ENCODE peak calls at places on chromosomes 7 and 10, in four cellular contexts. Q is Peyer's patch, B is ascending aorta, P is mammary epithelial cell. N is an unnamed sample.

GRCh38 chr7:117810642-117811512 is 62.4 kb downstream of the CTTNBP2 start:
- DNase-seq in B (no peak), P (no peak), Q (no peak), N (no peak)

GRCh38 chr10:6140141-6140841 is 51.5 kb downstream of the RBM17 start:
- DNase-seq in P (no peak), B (no peak), Q (no peak), N (no peak)

GRCh38 chr7:40972426-40972825 is 730.5 kb downstream of the INHBA start:
- DNase-seq in Q (no peak), P (no peak), B (no peak), N (no peak)

GRCh38 chr10:13885238-13885990 is 298.6 kb downstream of the PRPF18 start:
- DNase-seq in P (no peak), Q (no peak), B (no peak), N (no peak)

GRCh38 chr10:78028438-78029293 is 649 bp downstream of the POLR3A start:
- DNase-seq in B (no peak), P (peak), Q (peak), N (no peak)

GRCh38 chr7:124688991-124689390 is 76.6 kb downstream of the GPR37 start:
- DNase-seq in Q (no peak), B (no peak), P (peak), N (no peak)

GRCh38 chr7:3455826-3456444 is 154.9 kb downstream of the SDK1 start:
- DNase-seq in P (no peak), Q (no peak), B (no peak), N (no peak)

GRCh38 chr10:11175823-11176243 is 158.2 kb downstream of the CELF2 start:
- DNase-seq in B (no peak), Q (no peak), P (no peak), N (no peak)

GRCh38 chr7:159031135-159031701 is 113.4 kb downstream of the VIPR2 start:
- DNase-seq in Q (peak), B (no peak), P (no peak), N (no peak)

GRCh38 chr7:90337106-90337505 is 9.4 kb upstream of the GTPBP10 start:
- DNase-seq in B (no peak), Q (no peak), P (no peak), N (no peak)

GRCh38 chr10:42738669-42739068 is 43.9 kb upstream of the BMS1 start:
- DNase-seq in Q (no peak), P (no peak), B (no peak), N (no peak)

GRCh38 chr10:38605153-38605661 is 511.1 kb downstream of the ZNF37A start:
- DNase-seq in P (no peak), B (no peak), Q (no peak), N (no peak)

GRCh38 chr7:11541330-11541729 is 290.7 kb downstream of the THSD7A start:
- DNase-seq in Q (no peak), B (no peak), P (no peak), N (no peak)

GRCh38 chr7:105014725-105015630 is 973 bp downstream of the KMT2E start:
- DNase-seq in Q (peak), B (no peak), P (peak), N (no peak)

GRCh38 chr7:132065973-132066611 is 509.7 kb upstream of the PODXL start:
- DNase-seq in P (no peak), B (no peak), Q (no peak), N (no peak)
- H3K4me3 ChIP-seq in P (no peak), B (no peak), Q (no peak), N (no peak)

DNA sequence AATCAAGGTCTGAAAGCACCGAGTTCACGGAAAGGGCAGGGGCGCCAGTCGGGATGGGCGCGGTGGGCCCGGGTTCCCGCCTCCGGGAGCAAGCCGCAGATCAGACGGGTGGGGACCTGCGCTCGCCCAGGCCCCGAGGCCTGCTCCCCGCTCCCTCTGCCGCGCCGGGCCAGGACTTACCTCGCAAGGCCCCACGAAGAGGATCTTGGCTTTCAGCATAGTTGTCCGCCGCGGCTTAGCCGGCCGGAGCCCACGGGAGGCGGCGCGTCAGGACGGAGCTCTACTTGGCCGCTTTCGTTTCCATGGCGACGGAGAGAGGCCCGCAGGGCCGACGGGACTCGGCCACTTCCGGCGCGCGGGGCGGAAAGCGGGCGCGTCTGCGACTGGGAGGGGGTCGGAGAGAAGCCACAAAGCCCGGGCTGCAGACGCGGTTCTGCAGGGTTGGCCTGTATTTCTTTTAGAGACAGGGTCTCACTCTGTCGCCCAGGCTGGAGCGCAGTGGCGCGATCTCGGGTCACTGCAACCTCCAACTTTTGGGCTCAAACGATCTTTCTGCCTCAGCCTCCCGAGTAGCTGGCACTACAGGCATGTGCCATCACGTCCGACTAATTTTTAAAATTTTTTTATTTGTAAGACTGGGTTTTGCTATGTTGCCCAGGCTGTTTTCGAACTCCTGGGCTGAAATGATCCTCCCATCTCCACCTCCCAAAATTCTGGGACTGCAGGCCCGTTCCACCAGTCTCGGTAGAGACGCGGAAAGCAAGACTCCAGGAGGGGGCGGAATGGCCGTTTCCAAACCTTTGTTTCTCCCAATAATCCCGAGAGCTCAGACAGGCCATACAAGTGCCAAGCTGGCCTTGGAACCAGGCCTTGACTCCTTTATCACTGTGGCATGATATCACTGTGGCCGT is at the start of gene IFT22:
- DNase-seq in P (peak), B (peak), Q (peak), N (peak)
- TF ChIP-seq CTCF in P (peak), B (peak), Q (no peak), N (peak)

GRCh38 chr7:97971120-97971989 is 18.6 kb downstream of the OCM2 start:
- DNase-seq in Q (peak), B (no peak), P (peak), N (no peak)

GRCh38 chr7:97973206-97973658 is 16.8 kb downstream of the OCM2 start:
- DNase-seq in Q (no peak), B (no peak), P (no peak), N (no peak)

GRCh38 chr7:97971990-97972943 is 17.7 kb downstream of the OCM2 start:
- DNase-seq in P (peak), Q (peak), B (peak), N (peak)
- H3K4me3 ChIP-seq in P (peak), Q (peak), B (peak), N (peak)

GRCh38 chr10:73780301-73780700 is 1.5 kb upstream of the CHCHD1 start:
- DNase-seq in P (no peak), B (no peak), Q (no peak), N (no peak)
- TF ChIP-seq CTCF in P (no peak), B (no peak), Q (no peak), N (no peak)

DNA sequence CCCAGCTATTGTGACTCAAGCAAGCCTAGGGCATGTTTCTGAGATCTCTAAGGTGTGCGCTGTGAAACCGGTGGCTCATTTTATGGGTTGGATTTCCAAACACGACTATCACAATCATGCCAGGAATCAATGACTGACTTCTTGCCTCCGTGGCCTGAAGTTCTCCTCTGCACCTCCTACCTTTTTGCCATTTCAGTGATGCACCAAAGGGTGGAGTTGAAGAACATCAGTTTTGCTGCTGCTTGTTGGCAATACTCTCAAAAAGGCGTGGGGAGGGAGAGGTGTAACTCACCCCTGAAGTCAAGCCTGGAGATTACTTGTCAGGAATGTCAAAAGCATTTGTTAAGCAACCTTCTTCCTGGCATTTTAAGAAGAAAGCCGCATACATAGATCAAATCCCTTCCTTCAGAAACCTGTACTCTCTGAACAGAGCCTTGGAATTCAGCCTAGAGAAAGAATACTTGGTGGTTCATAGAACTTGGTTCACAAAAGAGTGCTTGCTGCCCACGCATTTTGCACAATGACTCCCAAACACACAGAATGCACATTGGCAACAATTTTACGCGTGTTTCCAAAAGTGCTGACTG is 41.0 kb downstream of the KIAA1217 start:
- DNase-seq in P (peak), B (no peak), Q (no peak), N (peak)
- H3K4me3 ChIP-seq in P (no peak), B (no peak), Q (no peak), N (no peak)

GRCh38 chr7:15524077-15524476 is 37.7 kb downstream of the AGMO start:
- DNase-seq in B (no peak), Q (no peak), P (no peak), N (no peak)
- TF ChIP-seq CTCF in B (no peak), Q (no peak), P (no peak), N (no peak)

N was measured in retinal pigment epithelial cell.